ENCODE peak calls at places on chromosome 21, in four cellular contexts. E is stimulated activated CD4-positive, alpha-beta T cell treated with anti-CD3 and anti-CD28 coated beads, Interleukin-1b, Interleukin-23, amount 100 ng/mL, for 48 hours; A is stimulated activated CD8-positive, alpha-beta memory T cell treated with anti-CD3 and anti-CD28 coated beads, Interleukin-12 subunit alpha, Interleukin-12 subunit beta, amount 100 ng/mL, for 4 hours; Y is RKO. N is an unnamed sample.

GRCh38 chr21:34702341-34702807 is 33.6 kb downstream of the CLIC6 start:
- DNase-seq in A (no peak), E (no peak), Y (no peak), N (no peak)

GRCh38 chr21:42063578-42064521 is 7.3 kb upstream of the UMODL1 start:
- DNase-seq in A (peak; percentile 14), Y (no peak), E (peak; percentile 73), N (no peak)

GRCh38 chr21:44848821-44849521 is 24.5 kb downstream of the PTTG1IP start:
- DNase-seq in E (no peak), Y (no peak), A (no peak), N (no peak)

GRCh38 chr21:46457801-46458314 is 833 bp upstream of the DIP2A start:
- DNase-seq in Y (peak; percentile 63), A (no peak), E (peak; percentile 34), N (no peak)

GRCh38 chr21:38386967-38387366 is 111.3 kb downstream of the ERG start:
- DNase-seq in Y (no peak), E (no peak), A (no peak), N (no peak)

GRCh38 chr21:36883532-36884486 is 82.7 kb downstream of the HLCS start:
- DNase-seq in Y (no peak), E (no peak), A (no peak), N (no peak)

GRCh38 chr21:15483138-15483780 is 246.5 kb upstream of the USP25 start:
- DNase-seq in Y (peak; percentile 81), A (peak; percentile 53), E (peak; percentile 75), N (peak; percentile 12)

GRCh38 chr21:44325386-44326271 is 13.6 kb downstream of the CFAP410 start:
- DNase-seq in E (no peak), A (no peak), Y (no peak), N (no peak)

GRCh38 chr21:42435401-42435800 is 31.7 kb downstream of the UBASH3A start:
- DNase-seq in A (no peak), Y (no peak), E (no peak), N (no peak)

GRCh38 chr21:35968564-35968963 is 91.8 kb downstream of the SETD4 start:
- DNase-seq in Y (no peak), E (no peak), A (no peak), N (no peak)